ENCODE peak calls at places on chromosomes 11 and 22, in seven cellular contexts. Q, K, A, T, P, C and V are unnamed samples.

GRCh38 chr11:35427158-35427557 is 7.8 kb upstream of the SLC1A2 start:
- DNase-seq in Q (no peak), K (no peak), A (no peak), T (peak; percentile 71), P (no peak), C (no peak), V (no peak)

GRCh38 chr11:4830909-4831308 is 9.8 kb downstream of the OR51F2 start:
- DNase-seq in Q (no peak), K (no peak), A (no peak), T (no peak), P (no peak), C (no peak), V (no peak)

GRCh38 chr11:15505155-15505554 is 390.4 kb downstream of the INSC start:
- DNase-seq in Q (no peak), K (no peak), A (no peak), T (no peak), P (no peak), C (no peak), V (no peak)

GRCh38 chr22:34160117-34160758 is 240.0 kb upstream of the LARGE1 start:
- DNase-seq in Q (no peak), K (no peak), A (no peak), T (no peak), P (no peak), C (no peak), V (no peak)

GRCh38 chr11:86608251-86608799 is 64.1 kb downstream of the ME3 start:
- DNase-seq in Q (peak; percentile 67), K (no peak), A (no peak), T (peak; percentile 52), P (peak; percentile 48), C (peak; percentile 43), V (no peak)

GRCh38 chr22:27835446-27835845 is 33.9 kb upstream of the MN1 start:
- DNase-seq in Q (no peak), K (no peak), A (no peak), T (peak; percentile 52), P (no peak), C (no peak), V (no peak)

GRCh38 chr11:61049066-61049382 is 53.3 kb upstream of the CD5 start:
- DNase-seq in Q (no peak), K (no peak), A (no peak), T (no peak), P (no peak), C (no peak), V (no peak)

GRCh38 chr11:2196970-2197770 is 25.6 kb upstream of the TH start:
- DNase-seq in Q (peak; percentile 80), K (peak; percentile 68), A (peak; percentile 65), T (peak; percentile 22), P (peak; percentile 87), C (no peak), V (peak; percentile 59)

GRCh38 chr11:74138572-74138971 is 32.2 kb downstream of the C2CD3 start:
- DNase-seq in Q (no peak), K (peak; percentile 6), A (no peak), T (peak; percentile 98), P (no peak), C (no peak), V (no peak)

DNA sequence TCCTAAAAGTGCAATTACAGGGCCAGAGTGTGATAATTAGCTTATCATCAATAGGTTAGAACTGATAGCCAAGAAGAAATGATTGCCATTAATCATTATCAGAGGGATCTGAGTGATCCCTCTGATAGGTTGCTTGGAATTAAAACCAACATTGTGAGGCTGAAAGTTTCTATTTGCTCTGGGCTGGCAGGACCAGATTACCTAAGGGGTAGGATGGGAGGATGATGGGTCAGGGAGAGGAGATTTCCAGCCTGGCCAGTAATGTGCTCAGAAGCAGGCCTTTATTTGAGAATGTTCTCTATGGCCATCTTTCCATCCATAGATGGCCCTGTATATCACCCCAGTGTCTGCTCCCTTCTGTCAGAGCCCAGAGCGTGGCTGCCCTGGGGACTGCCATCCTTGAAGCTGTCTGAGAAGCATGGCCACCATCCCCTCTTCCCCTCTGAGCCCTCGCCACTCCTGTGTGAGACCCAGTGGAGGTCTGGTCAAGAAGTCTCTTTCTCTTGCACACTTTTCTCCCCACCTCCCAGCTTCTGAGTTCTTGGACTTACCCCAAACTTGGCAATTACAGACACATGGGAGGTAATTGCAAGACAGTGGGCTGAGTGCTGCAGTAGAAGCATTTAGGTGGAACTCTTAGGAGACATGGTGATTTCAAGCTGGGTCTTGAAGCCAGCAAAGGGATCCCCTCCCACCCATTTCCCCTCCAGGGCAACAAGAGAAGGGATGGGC is 11.7 kb downstream of the PARVA start:
- DNase-seq in Q (no peak), K (no peak), A (no peak), T (no peak), P (no peak), C (no peak), V (no peak)
- H3K27ac ChIP-seq in Q (no peak overlapping the region), K (no peak overlapping the region), A (no peak overlapping the region), T (no peak overlapping the region), P (no peak overlapping the region), C (no peak overlapping the region), V (no peak overlapping the region)

GRCh38 chr11:66956689-66957290 is 1.4 kb downstream of the PC start:
- DNase-seq in Q (no peak), K (no peak), A (peak; percentile 65), T (peak; percentile 90), P (peak; percentile 57), C (no peak), V (no peak)

GRCh38 chr11:66958956-66959274 is 732 bp upstream of the PC start:
- DNase-seq in Q (no peak), K (no peak), A (no peak), T (no peak), P (no peak), C (no peak), V (no peak)

GRCh38 chr11:66962247-66962646 is 4.1 kb upstream of the PC start:
- DNase-seq in Q (no peak), K (no peak), A (no peak), T (no peak), P (peak; percentile 5), C (no peak), V (no peak)

GRCh38 chr11:66957971-66958231 is 282 bp downstream of the PC start:
- DNase-seq in Q (no peak), K (no peak), A (no peak), T (no peak), P (no peak), C (no peak), V (no peak)

GRCh38 chr11:66958232-66958955 is at the start of gene PC:
- DNase-seq in Q (peak; percentile 100), K (peak; percentile 100), A (peak; percentile 100), T (peak; percentile 100), P (peak; percentile 100), C (peak; percentile 56), V (peak; percentile 97)
- H3K4me3 ChIP-seq in Q (peak within 1 kb of the TSS; percentile 70), K (peak within 1 kb of the TSS; percentile 87), A (peak within 1 kb of the TSS; percentile 75), T (peak within 1 kb of the TSS; percentile 71), P (peak within 1 kb of the TSS; percentile 72), C (peak within 1 kb of the TSS; percentile 11), V (peak within 1 kb of the TSS; percentile 63)

GRCh38 chr11:111535281-111535680 is 5.2 kb upstream of the LAYN start:
- DNase-seq in Q (no peak), K (no peak), A (no peak), T (no peak), P (no peak), C (no peak), V (no peak)

GRCh38 chr11:111538407-111539114 is 2.0 kb upstream of the LAYN start:
- DNase-seq in Q (no peak), K (no peak), A (no peak), T (no peak), P (no peak), C (no peak), V (no peak)

GRCh38 chr11:111540114-111540920 is at the start of gene LAYN:
- DNase-seq in Q (peak; percentile 77), K (peak; percentile 33), A (peak; percentile 66), T (no peak), P (peak; percentile 70), C (no peak), V (no peak)

GRCh38 chr11:111539426-111540113 is 950 bp upstream of the LAYN start:
- DNase-seq in Q (no peak), K (no peak), A (no peak), T (no peak), P (no peak), C (no peak), V (no peak)

DNA sequence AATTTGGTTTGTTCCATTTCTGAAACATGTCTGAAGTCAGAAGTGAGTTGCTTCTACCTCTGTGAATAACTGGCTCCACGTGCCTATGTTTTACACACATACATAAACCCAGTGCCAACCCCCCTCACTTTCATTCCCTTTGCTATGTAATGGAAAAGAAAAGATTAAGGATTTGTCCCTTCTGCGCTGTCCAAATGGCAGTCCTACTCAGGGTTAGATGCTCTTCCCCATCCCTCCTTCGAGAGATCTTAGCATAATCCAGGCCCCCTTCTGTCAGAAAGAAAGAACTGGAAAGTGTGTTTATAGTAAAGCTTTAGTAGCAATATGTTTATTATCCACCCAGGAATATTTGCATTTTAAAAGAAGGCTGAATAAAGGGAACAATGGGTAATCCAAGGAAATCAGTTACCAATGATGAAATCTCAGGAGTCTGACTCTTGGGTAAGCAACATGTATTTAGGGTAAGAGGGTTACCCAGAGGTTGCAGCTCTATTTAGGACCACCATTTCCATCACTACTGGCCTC is 3.1 kb upstream of the LAYN start:
- DNase-seq in Q (no peak), K (no peak), A (no peak), T (no peak), P (no peak), C (no peak), V (no peak)
- H3K27me3 ChIP-seq in Q (no peaks in the 10 kb centered on the region), K (peaks cover 15% of the 10 kb centered on the region), A (no peaks in the 10 kb centered on the region), T (no peaks in the 10 kb centered on the region), P (peaks cover 11% of the 10 kb centered on the region), C (peaks cover 52% of the 10 kb centered on the region), V (peaks cover 23% of the 10 kb centered on the region)

GRCh38 chr11:82733444-82734119 is at the start of gene FAM181B:
- DNase-seq in Q (peak; percentile 76), K (peak; percentile 83), A (peak; percentile 80), T (no peak), P (no peak), C (no peak), V (no peak)

GRCh38 chr11:82731691-82732277 is 1.9 kb downstream of the FAM181B start:
- DNase-seq in Q (no peak), K (no peak), A (no peak), T (no peak), P (no peak), C (no peak), V (no peak)

GRCh38 chr11:82732348-82732733 is 1.3 kb downstream of the FAM181B start:
- DNase-seq in Q (no peak), K (no peak), A (no peak), T (no peak), P (no peak), C (no peak), V (no peak)

GRCh38 chr11:82734120-82734479 is 436 bp upstream of the FAM181B start:
- DNase-seq in Q (no peak), K (no peak), A (no peak), T (no peak), P (no peak), C (no peak), V (no peak)

DNA sequence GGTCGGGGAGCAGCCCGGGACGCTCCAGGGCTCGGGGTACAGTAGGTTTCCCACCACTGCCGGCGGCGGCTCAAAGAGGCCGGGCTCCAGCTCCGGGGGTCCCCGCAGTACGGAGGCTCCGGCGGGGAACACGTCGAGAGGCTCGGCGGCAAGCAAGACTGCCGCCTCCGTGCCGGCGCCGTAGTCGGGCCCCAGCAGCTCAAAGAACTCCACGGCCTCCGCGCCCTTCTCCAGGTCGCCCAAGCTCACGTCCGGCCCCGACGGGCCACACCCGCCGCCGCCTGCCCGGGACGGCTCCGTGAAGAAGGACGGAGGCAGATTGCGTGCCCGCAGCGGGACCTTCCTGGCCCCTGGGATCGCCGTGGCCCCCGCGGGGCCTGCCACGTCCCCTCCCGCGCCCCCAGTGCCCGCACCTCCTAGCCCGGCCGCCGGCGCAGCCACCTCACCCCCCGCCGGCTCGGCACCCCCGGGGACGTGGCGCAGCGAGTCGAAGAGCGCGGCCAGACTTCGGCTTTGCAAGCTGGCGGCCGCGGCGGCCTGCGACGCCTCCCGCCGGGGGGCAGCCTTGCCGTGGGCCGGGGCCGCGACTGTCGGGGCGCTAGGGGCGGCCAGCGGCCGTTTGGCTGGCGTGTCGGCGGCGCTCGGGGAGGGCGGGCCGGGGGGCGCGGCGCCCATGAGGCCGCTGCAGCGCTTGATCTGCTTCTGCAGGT is 775 bp downstream of the FAM181B start:
- DNase-seq in Q (peak; percentile 49), K (no peak), A (no peak), T (no peak), P (no peak), C (no peak), V (no peak)
- H3K27ac ChIP-seq in Q (no peak overlapping the region), K (no peak overlapping the region), A (peak overlapping the region; percentile 93), T (no peak overlapping the region), P (no peak overlapping the region), C (no peak overlapping the region), V (no peak overlapping the region)